ENCODE peak calls at places on chromosomes 3 and 15, in four cellular contexts. Y is GM20000, W is transverse colon, F is psoas muscle. V is an unnamed sample.

GRCh38 chr3:152491922-152492321 is 223.2 kb downstream of the MBNL1 start:
- DNase-seq in Y (no peak), W (no peak), F (no peak), V (no peak)

GRCh38 chr15:100400996-100401395 is 59.2 kb upstream of the ADAMTS17 start:
- DNase-seq in Y (no peak), W (no peak), F (no peak), V (no peak)

GRCh38 chr3:31102196-31102879 is 207.9 kb upstream of the GADL1 start:
- DNase-seq in Y (no peak), W (no peak), F (no peak), V (peak; percentile 9)

GRCh38 chr3:110193114-110193513 is 855.8 kb upstream of the DPPA4 start:
- DNase-seq in Y (no peak), W (no peak), F (no peak), V (no peak)

GRCh38 chr15:44735482-44736260 is 657 bp upstream of the TRIM69 start:
- DNase-seq in Y (no peak), W (peak; percentile 35), F (peak; percentile 71), V (peak; percentile 82)

GRCh38 chr3:141507392-141508066 is 20.7 kb downstream of the RASA2 start:
- DNase-seq in Y (no peak), W (no peak), F (no peak), V (no peak)

GRCh38 chr3:136070334-136070733 is 104.8 kb downstream of the PPP2R3A start:
- DNase-seq in Y (no peak), W (no peak), F (no peak), V (no peak)

GRCh38 chr3:189278211-189278610 is 106.4 kb downstream of the TPRG1 start:
- DNase-seq in Y (no peak), W (no peak), F (no peak), V (no peak)

GRCh38 chr3:51966486-51966885 is 768 bp downstream of the PCBP4 start:
- DNase-seq in Y (no peak), W (no peak), F (no peak), V (no peak)

GRCh38 chr3:64111872-64112271 is 88.6 kb upstream of the PSMD6 start:
- DNase-seq in Y (no peak), W (no peak), F (no peak), V (no peak)
- TF ChIP-seq CTCF in Y (no peak), W (no peak), F (no peak), V (no peak)

GRCh38 chr15:38054488-38054887 is 120.0 kb downstream of the TMCO5A start:
- DNase-seq in Y (no peak), W (no peak), F (no peak), V (no peak)

GRCh38 chr15:38058596-38059075 is 124.2 kb downstream of the TMCO5A start:
- DNase-seq in Y (no peak), W (no peak), F (no peak), V (no peak)

GRCh38 chr15:38061856-38062649 is 127.6 kb downstream of the TMCO5A start:
- DNase-seq in Y (no peak), W (no peak), F (no peak), V (no peak)

GRCh38 chr15:38062679-38063078 is 128.2 kb downstream of the TMCO5A start:
- DNase-seq in Y (no peak), W (no peak), F (no peak), V (no peak)

DNA sequence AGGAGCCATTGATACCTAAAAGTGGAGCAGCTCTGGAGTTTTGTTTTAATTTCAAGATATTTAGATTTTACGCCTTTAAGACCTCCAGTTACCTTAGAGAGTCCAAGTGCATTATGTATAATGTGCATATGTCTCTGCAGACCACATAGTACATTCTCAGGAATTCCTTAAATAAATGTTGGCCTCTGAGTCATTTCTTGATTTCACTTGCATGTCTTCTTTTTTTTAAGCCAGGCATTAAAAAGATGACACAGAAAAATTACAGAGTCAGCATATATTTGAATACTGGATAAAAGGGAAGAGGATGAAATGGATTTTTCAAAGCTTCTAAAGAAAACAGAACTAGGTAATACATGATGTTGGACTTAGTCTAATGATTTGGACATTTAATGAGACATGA is 125.2 kb downstream of the TMCO5A start:
- DNase-seq in Y (no peak), W (no peak), F (no peak), V (no peak)
- TF ChIP-seq CTCF in Y (no peak), W (no peak), F (no peak), V (no peak)

GRCh38 chr3:177683619-177684018 is 486.3 kb upstream of the TBL1XR1 start:
- DNase-seq in Y (no peak), W (no peak), F (no peak), V (no peak)

GRCh38 chr3:177681156-177681555 is 483.9 kb upstream of the TBL1XR1 start:
- DNase-seq in Y (no peak), W (no peak), F (no peak), V (no peak)

GRCh38 chr3:177681852-177682251 is 484.6 kb upstream of the TBL1XR1 start:
- DNase-seq in Y (no peak), W (no peak), F (no peak), V (no peak)

GRCh38 chr3:177679568-177680441 is 482.5 kb upstream of the TBL1XR1 start:
- DNase-seq in Y (no peak), W (no peak), F (no peak), V (peak; percentile 79)

DNA sequence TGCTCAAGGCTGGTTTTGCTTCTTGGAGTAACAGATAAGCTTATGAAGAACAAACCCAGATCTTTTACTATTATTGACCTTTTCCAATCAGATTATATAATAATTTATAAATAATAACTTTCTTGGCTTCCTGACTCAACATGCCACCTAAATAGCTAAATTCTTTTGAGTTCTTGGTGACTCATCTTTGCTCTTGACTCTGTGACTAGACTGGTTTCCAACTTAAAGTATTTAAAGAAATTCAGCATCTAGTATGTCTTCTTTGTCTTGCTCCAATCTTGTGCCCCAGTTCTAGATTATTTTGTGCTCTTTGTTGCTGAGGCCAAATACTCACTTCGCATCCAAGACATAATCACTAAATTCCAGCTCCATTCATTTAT is 483.1 kb upstream of the TBL1XR1 start:
- DNase-seq in Y (no peak), W (no peak), F (no peak), V (no peak)
- TF ChIP-seq CTCF in Y (no peak), W (no peak), F (no peak), V (no peak)

GRCh38 chr3:129384594-129385323 is 43.7 kb downstream of the EFCAB12 start:
- DNase-seq in Y (no peak), W (no peak), F (no peak), V (no peak)

GRCh38 chr3:129382366-129382765 is 46.1 kb downstream of the EFCAB12 start:
- DNase-seq in Y (no peak), W (no peak), F (no peak), V (no peak)

GRCh38 chr3:129379582-129380358 is 48.7 kb downstream of the EFCAB12 start:
- DNase-seq in Y (no peak), W (no peak), F (no peak), V (no peak)

GRCh38 chr3:129386984-129387383 is 41.5 kb downstream of the EFCAB12 start:
- DNase-seq in Y (no peak), W (no peak), F (no peak), V (no peak)

GRCh38 chr3:129383292-129383860 is 45.1 kb downstream of the EFCAB12 start:
- DNase-seq in Y (peak; percentile 75), W (peak; percentile 42), F (peak; percentile 70), V (peak; percentile 67)
- TF ChIP-seq CTCF in Y (peak; percentile 58), W (peak; percentile 59), F (peak; percentile 70), V (peak; percentile 73)